ENCODE peak calls at places on chromosomes 1 and 21, in nine cellular contexts. One of them, this sample, is unnamed.
A peak's percentile ranks its signal among the peaks of the same experiment; 100 is the strongest.

GRCh38 chr1:162889989-162890388 is 29.0 kb upstream of the CCDC190 start:
- DNase-seq in Caki2: no peak
- DNase-seq in ecto neural progenitor cell: no peak
- DNase-seq in endothelial cell: no peak
- DNase-seq in effector CD4-positive, alpha-beta T cell: no peak
- DNase-seq in GM13976: no peak
- DNase-seq in tibial artery: no peak
- DNase-seq in NCI-H1092: peak; percentile 32
- DNase-seq in left ventricle myocardium inferior: no peak
- DNase-seq in this sample: no peak

GRCh38 chr21:43644609-43645008 is 14.7 kb downstream of the HSF2BP start:
- DNase-seq in Caki2: no peak
- DNase-seq in ecto neural progenitor cell: no peak
- DNase-seq in endothelial cell: no peak
- DNase-seq in effector CD4-positive, alpha-beta T cell: no peak
- DNase-seq in GM13976: no peak
- DNase-seq in tibial artery: peak; percentile 74
- DNase-seq in NCI-H1092: no peak
- DNase-seq in left ventricle myocardium inferior: no peak
- DNase-seq in this sample: peak; percentile 56

GRCh38 chr1:27275686-27276085 is 41.3 kb downstream of the WDTC1 start:
- DNase-seq in Caki2: no peak
- DNase-seq in ecto neural progenitor cell: no peak
- DNase-seq in endothelial cell: no peak
- DNase-seq in effector CD4-positive, alpha-beta T cell: no peak
- DNase-seq in GM13976: no peak
- DNase-seq in tibial artery: no peak
- DNase-seq in NCI-H1092: no peak
- DNase-seq in left ventricle myocardium inferior: no peak
- DNase-seq in this sample: peak; percentile 10

GRCh38 chr1:177479600-177479999 is 308.8 kb downstream of the BRINP2 start:
- DNase-seq in Caki2: no peak
- DNase-seq in ecto neural progenitor cell: no peak
- DNase-seq in endothelial cell: no peak
- DNase-seq in effector CD4-positive, alpha-beta T cell: no peak
- DNase-seq in GM13976: no peak
- DNase-seq in tibial artery: no peak
- DNase-seq in NCI-H1092: no peak
- DNase-seq in left ventricle myocardium inferior: no peak
- DNase-seq in this sample: no peak

GRCh38 chr1:47849611-47850261 is 147.4 kb downstream of the TRABD2B start:
- DNase-seq in Caki2: no peak
- DNase-seq in ecto neural progenitor cell: no peak
- DNase-seq in endothelial cell: no peak
- DNase-seq in effector CD4-positive, alpha-beta T cell: no peak
- DNase-seq in GM13976: no peak
- DNase-seq in tibial artery: peak; percentile 76
- DNase-seq in NCI-H1092: no peak
- DNase-seq in left ventricle myocardium inferior: no peak
- DNase-seq in this sample: no peak

GRCh38 chr1:59580257-59580656 is 234.5 kb upstream of the HOOK1 start:
- DNase-seq in Caki2: no peak
- DNase-seq in ecto neural progenitor cell: no peak
- DNase-seq in endothelial cell: no peak
- DNase-seq in effector CD4-positive, alpha-beta T cell: no peak
- DNase-seq in GM13976: no peak
- DNase-seq in tibial artery: no peak
- DNase-seq in NCI-H1092: no peak
- DNase-seq in left ventricle myocardium inferior: no peak
- DNase-seq in this sample: no peak

GRCh38 chr1:25096307-25097150 is 135.8 kb downstream of the SYF2 start:
- DNase-seq in Caki2: no peak
- DNase-seq in ecto neural progenitor cell: no peak
- DNase-seq in endothelial cell: no peak
- DNase-seq in effector CD4-positive, alpha-beta T cell: no peak
- DNase-seq in GM13976: no peak
- DNase-seq in tibial artery: no peak
- DNase-seq in NCI-H1092: no peak
- DNase-seq in left ventricle myocardium inferior: no peak
- DNase-seq in this sample: peak; percentile 39

GRCh38 chr1:9145021-9145668 is 16.2 kb upstream of the GPR157 start:
- DNase-seq in Caki2: peak; percentile 41
- DNase-seq in ecto neural progenitor cell: no peak
- DNase-seq in endothelial cell: no peak
- DNase-seq in effector CD4-positive, alpha-beta T cell: no peak
- DNase-seq in GM13976: peak; percentile 68
- DNase-seq in tibial artery: no peak
- DNase-seq in NCI-H1092: no peak
- DNase-seq in left ventricle myocardium inferior: no peak
- DNase-seq in this sample: peak; percentile 27

GRCh38 chr1:2001773-2002411 is 1.7 kb downstream of the CFAP74 start:
- DNase-seq in Caki2: no peak
- DNase-seq in ecto neural progenitor cell: no peak
- DNase-seq in endothelial cell: no peak
- DNase-seq in effector CD4-positive, alpha-beta T cell: no peak
- DNase-seq in GM13976: no peak
- DNase-seq in tibial artery: no peak
- DNase-seq in NCI-H1092: no peak
- DNase-seq in left ventricle myocardium inferior: no peak
- DNase-seq in this sample: no peak

GRCh38 chr21:33334824-33335223 is 10.1 kb downstream of the IFNAR1 start:
- DNase-seq in Caki2: no peak
- DNase-seq in ecto neural progenitor cell: no peak
- DNase-seq in endothelial cell: no peak
- DNase-seq in effector CD4-positive, alpha-beta T cell: no peak
- DNase-seq in GM13976: no peak
- DNase-seq in tibial artery: no peak
- DNase-seq in NCI-H1092: no peak
- DNase-seq in left ventricle myocardium inferior: no peak
- DNase-seq in this sample: no peak

GRCh38 chr1:203327684-203328457 is 22.6 kb downstream of the BTG2 start:
- DNase-seq in Caki2: peak; percentile 72
- DNase-seq in ecto neural progenitor cell: no peak
- DNase-seq in endothelial cell: no peak
- DNase-seq in effector CD4-positive, alpha-beta T cell: peak; percentile 73
- DNase-seq in GM13976: peak; percentile 80
- DNase-seq in tibial artery: peak; percentile 89
- DNase-seq in NCI-H1092: peak; percentile 79
- DNase-seq in left ventricle myocardium inferior: peak; percentile 63
- DNase-seq in this sample: peak; percentile 49

GRCh38 chr1:215749423-215749822 is 182.3 kb downstream of the KCTD3 start:
- DNase-seq in Caki2: no peak
- DNase-seq in ecto neural progenitor cell: no peak
- DNase-seq in endothelial cell: no peak
- DNase-seq in effector CD4-positive, alpha-beta T cell: no peak
- DNase-seq in GM13976: no peak
- DNase-seq in tibial artery: no peak
- DNase-seq in NCI-H1092: no peak
- DNase-seq in left ventricle myocardium inferior: no peak
- DNase-seq in this sample: peak; percentile 72

GRCh38 chr21:34367320-34367935 is 3.6 kb downstream of the KCNE2 start:
- DNase-seq in Caki2: peak; percentile 53
- DNase-seq in ecto neural progenitor cell: no peak
- DNase-seq in endothelial cell: peak; percentile 33
- DNase-seq in effector CD4-positive, alpha-beta T cell: peak; percentile 29
- DNase-seq in GM13976: peak; percentile 44
- DNase-seq in tibial artery: no peak
- DNase-seq in NCI-H1092: peak; percentile 26
- DNase-seq in left ventricle myocardium inferior: no peak
- DNase-seq in this sample: peak; percentile 79

GRCh38 chr1:145824499-145824842 is 471 bp downstream of the POLR3C start:
- DNase-seq in Caki2: peak; percentile 21
- DNase-seq in ecto neural progenitor cell: no peak
- DNase-seq in endothelial cell: no peak
- DNase-seq in effector CD4-positive, alpha-beta T cell: no peak
- DNase-seq in GM13976: peak; percentile 35
- DNase-seq in tibial artery: no peak
- DNase-seq in NCI-H1092: no peak
- DNase-seq in left ventricle myocardium inferior: no peak
- DNase-seq in this sample: no peak

GRCh38 chr1:37513795-37514349 is 694 bp downstream of the MEAF6 start:
- DNase-seq in Caki2: no peak
- DNase-seq in ecto neural progenitor cell: peak; percentile 61
- DNase-seq in endothelial cell: peak; percentile 37
- DNase-seq in effector CD4-positive, alpha-beta T cell: peak; percentile 28
- DNase-seq in GM13976: peak; percentile 71
- DNase-seq in tibial artery: no peak
- DNase-seq in NCI-H1092: peak; percentile 47
- DNase-seq in left ventricle myocardium inferior: no peak
- DNase-seq in this sample: no peak

This sample was measured in AG10803.